ENCODE peak calls at places on chromosome 13, in four cellular contexts. Y is A549, M is IMR-90, O is K562. X is an unnamed sample.

GRCh38 chr13:46552888-46553520 is at the start of gene LRCH1:
- DNase-seq in Y (peak; percentile 66), M (peak; percentile 80), O (peak; percentile 88), X (peak; percentile 46)

GRCh38 chr13:35810286-35810685 is 320.9 kb downstream of the DCLK1 start:
- DNase-seq in Y (no peak), M (no peak), O (no peak), X (no peak)

GRCh38 chr13:109314101-109314500 is 472.3 kb downstream of the IRS2 start:
- DNase-seq in Y (no peak), M (no peak), O (no peak), X (no peak)

GRCh38 chr13:61777281-61777680 is 361.6 kb upstream of the PCDH20 start:
- DNase-seq in Y (no peak), M (no peak), O (no peak), X (no peak)

GRCh38 chr13:26202365-26202972 is 19.6 kb downstream of the RNF6 start:
- DNase-seq in Y (no peak), M (peak; percentile 64), O (no peak), X (no peak)

GRCh38 chr13:99916366-99917103 is 55.0 kb downstream of the ZIC5 start:
- DNase-seq in Y (peak; percentile 82), M (peak; percentile 71), O (peak; percentile 58), X (peak; percentile 76)

GRCh38 chr13:102729560-102730275 is 34.9 kb upstream of the METTL21C start:
- DNase-seq in Y (peak; percentile 2), M (peak; percentile 78), O (no peak), X (no peak)

GRCh38 chr13:27504126-27504525 is 53.8 kb upstream of the MTIF3 start:
- DNase-seq in Y (no peak), M (no peak), O (no peak), X (no peak)

DNA sequence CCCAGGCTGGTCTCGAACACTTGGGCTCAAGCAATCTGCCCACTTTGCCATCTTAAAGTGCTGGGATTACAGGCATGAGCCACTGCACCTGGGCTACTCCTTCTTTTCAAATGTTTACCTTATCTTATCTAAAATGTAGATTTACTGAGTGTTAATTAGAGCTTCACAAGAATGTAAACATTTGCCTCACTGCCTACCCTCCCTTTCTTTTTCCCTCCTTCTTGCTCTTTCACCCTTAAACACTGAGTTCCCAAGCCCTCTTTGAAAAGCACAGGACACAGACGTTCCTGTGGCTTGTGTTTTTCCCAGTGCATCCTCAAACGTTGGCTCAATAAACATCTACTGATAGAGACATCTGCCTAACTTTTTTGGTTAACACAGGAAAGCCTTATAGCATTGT is 32.7 kb upstream of the CYSLTR2 start:
- DNase-seq in Y (no peak), M (no peak), O (no peak), X (no peak)
- TF ChIP-seq MAZ in Y (no peak), M (no peak), O (no peak), X (no peak)

GRCh38 chr13:94236876-94237275 is 242.6 kb downstream of the DCT start:
- DNase-seq in Y (no peak), M (no peak), O (no peak), X (no peak)

GRCh38 chr13:94236132-94236531 is 243.3 kb downstream of the DCT start:
- DNase-seq in Y (no peak), M (no peak), O (no peak), X (no peak)

GRCh38 chr13:94234766-94235165 is 244.7 kb downstream of the DCT start:
- DNase-seq in Y (no peak), M (no peak), O (no peak), X (no peak)

GRCh38 chr13:94243551-94243950 is 235.9 kb downstream of the DCT start:
- DNase-seq in Y (no peak), M (no peak), O (no peak), X (no peak)

DNA sequence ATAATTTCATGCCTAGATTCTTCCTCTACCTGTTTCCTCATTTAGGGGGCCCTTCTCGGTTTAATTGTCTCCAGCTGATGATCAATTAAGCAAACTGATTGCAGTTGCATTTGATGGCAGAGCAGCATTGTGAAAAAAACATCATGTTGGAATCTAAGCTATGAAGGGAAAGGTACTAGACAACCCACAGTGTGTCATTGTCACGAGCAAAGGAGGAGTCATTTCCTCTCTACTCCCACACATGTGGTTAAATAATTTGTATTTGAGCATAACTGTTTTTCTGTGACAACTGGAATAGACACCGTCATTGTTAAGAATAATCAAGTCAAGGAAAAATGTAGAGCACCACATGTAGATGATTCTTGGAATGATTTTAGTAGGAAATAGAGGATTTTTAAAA is 240.3 kb downstream of the DCT start:
- DNase-seq in Y (no peak), M (peak; percentile 87), O (no peak), X (no peak)
- H3K4me1 ChIP-seq in Y (peaks cover 3% of the 10 kb centered on the region), M (peaks cover 2% of the 10 kb centered on the region), O (no peaks in the 10 kb centered on the region), X (no peaks in the 10 kb centered on the region)

GRCh38 chr13:93270769-93271753 is 44.5 kb downstream of the GPC6 start:
- DNase-seq in Y (no peak), M (peak; percentile 44), O (no peak), X (peak; percentile 74)
- TF ChIP-seq MAZ in Y (no peak), M (no peak), O (no peak), X (no peak)

DNA sequence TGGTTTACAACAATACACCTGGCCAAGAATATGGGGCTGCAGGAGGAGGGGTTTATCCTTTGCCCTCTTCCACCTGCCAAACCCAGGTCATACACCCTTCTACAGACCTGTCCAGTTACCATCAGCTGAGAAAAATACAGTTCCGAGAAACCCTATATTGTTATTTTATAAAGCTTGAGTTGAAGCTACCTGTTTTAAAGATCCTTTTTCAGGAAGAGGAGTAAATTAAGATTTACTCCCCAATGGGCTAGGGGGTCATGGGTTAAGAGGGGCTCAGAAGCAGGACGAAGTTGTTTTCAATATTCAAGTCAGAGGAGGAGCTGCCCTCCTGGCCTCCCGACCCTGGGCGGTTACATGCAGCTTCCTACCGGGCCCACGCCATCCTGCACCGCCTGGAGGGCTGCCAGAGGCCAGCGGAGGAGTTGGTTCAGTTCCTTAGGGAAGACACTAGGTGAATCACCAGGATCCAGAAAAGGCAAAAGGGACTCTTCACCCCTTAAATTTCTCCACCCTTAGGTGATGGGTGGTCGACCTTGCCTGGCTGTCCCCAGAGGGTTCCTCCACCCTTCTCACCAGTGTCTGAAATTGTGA is 1.3 kb downstream of the GJB2 start:
- DNase-seq in Y (no peak), M (no peak), O (no peak), X (no peak)
- H3K4me1 ChIP-seq in Y (peaks cover 7% of the 10 kb centered on the region), M (peaks cover 6% of the 10 kb centered on the region), O (peaks cover 4% of the 10 kb centered on the region), X (peaks cover 35% of the 10 kb centered on the region)

DNA sequence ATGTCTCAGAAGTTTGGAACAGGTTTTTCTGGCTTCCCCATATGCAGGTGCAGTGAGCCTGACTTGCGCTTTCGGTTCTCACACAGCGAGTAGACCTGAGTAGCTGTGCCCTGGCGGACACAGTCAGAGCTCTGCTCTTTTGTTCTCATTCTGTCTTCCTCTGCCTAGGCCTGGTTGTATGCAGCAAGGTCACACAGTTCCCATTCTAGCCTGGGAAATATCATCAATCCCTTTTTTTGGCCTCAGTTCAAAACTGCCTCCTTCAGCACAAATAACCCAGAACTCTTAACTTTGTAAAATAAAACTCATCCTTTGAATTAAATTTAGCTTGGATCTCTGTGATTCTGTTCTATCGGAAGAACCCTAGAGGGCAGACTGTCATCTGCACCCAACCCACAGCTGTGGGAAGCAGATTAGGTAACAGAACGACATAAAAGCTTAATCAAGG is 10.2 kb downstream of the OXGR1 start:
- DNase-seq in Y (no peak), M (no peak), O (peak; percentile 8), X (no peak)
- TF ChIP-seq MAZ in Y (no peak), M (no peak), O (no peak), X (no peak)

DNA sequence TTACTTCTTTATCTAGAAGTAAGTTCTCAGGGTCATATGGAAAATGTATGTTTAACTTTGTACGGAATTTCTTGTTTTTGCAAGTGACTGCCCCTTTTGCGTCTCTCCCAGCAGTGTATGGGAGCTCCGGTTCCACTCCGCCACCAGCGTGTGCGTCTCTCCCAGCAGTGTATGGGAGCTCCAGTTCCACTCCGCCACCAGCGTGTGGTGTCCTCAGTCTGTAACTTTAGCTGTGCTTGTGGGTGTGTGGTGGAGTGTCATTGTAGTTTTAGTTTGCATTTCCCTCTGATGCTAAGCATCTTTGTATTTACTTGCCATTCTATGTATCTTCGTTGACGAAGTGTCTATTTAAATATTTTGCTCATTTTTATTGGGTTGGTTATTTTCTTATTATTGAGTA is 2.4 kb downstream of the CUL4A start:
- DNase-seq in Y (no peak), M (no peak), O (peak; percentile 70), X (peak; percentile 51)
- H3K4me1 ChIP-seq in Y (peaks cover 35% of the 10 kb centered on the region), M (peaks cover 27% of the 10 kb centered on the region), O (peaks cover 39% of the 10 kb centered on the region), X (peaks cover 74% of the 10 kb centered on the region)

DNA sequence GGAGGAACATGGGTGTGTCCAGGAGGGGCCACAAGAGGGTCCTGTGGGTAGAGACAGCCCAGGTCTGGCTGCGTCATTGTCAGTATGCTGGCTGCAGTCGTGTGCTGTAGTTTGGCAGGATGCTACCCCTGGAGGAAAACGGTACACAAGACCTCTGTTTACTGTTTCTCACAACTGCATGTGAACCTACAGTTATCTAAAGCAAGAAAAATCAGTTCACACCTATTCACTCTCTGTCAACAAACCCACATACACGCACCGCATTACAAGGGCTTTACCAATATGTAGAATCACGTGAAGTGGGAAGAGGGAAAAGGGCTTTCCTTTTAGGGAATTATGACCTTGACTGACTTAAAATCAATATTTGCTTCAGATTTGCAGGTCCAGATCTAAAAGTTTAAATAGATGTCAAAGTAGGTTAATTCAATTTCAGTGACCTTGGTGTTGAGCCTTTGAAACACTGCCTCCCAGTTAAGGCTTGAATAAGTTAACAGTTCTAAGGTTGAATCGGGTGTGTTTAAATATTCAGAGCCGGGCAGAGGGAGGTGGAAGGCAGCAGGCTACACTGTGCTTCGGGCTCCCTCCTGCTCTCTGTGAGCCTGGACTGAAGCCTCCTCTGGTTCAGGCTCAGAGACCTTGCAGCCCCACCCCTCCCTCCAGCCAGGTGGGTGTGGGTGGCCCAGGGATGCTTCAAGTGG is 17.2 kb upstream of the MCF2L start:
- DNase-seq in Y (no peak), M (no peak), O (no peak), X (peak; percentile 95)
- TF ChIP-seq MAZ in Y (no peak), M (no peak), O (no peak), X (peak; percentile 31)